ENCODE peak calls at places on chromosomes 12 and 14, in eight cellular contexts. F, X, K, Z, H, L, O and C are unnamed samples.

GRCh38 chr12:89470741-89471504 is 53.7 kb downstream of the GALNT4 start:
- DNase-seq in Z (peak), F (no peak), X (no peak), O (no peak), L (no peak), K (peak), H (no peak), C (no peak)

GRCh38 chr14:68633131-68633991 is 159.5 kb downstream of the ZFP36L1 start:
- DNase-seq in K (no peak), F (no peak), X (no peak), H (peak), Z (no peak), L (no peak), O (peak), C (peak)

GRCh38 chr12:110176745-110177144 is 52.6 kb downstream of the IFT81 start:
- DNase-seq in K (no peak), F (no peak), O (no peak), L (no peak), Z (no peak), X (no peak), H (no peak), C (no peak)

GRCh38 chr12:68240079-68240478 is 13.3 kb downstream of the IL22 start:
- DNase-seq in Z (no peak), H (no peak), K (peak), O (no peak), F (no peak), L (no peak), X (no peak), C (no peak)

GRCh38 chr12:116599285-116600122 is 40.3 kb downstream of the MAP1LC3B2 start:
- DNase-seq in Z (peak), O (peak), L (peak), F (peak), K (peak), X (peak), H (peak), C (peak)

GRCh38 chr14:72129283-72129682 is 197.1 kb downstream of the RGS6 start:
- DNase-seq in O (no peak), Z (no peak), L (no peak), F (no peak), X (peak), H (no peak), K (no peak), C (no peak)

GRCh38 chr14:22106700-22107697 is 433.4 kb upstream of the OR4E1 start:
- DNase-seq in F (no peak), Z (no peak), O (no peak), L (no peak), K (no peak), H (no peak), X (no peak), C (no peak)

GRCh38 chr14:75334191-75335051 is 55.8 kb downstream of the FOS start:
- DNase-seq in K (no peak), H (peak), X (peak), F (no peak), O (peak), Z (no peak), L (peak), C (no peak)

GRCh38 chr14:101328412-101329149 is 232.7 kb upstream of the DIO3 start:
- DNase-seq in L (no peak), O (no peak), X (no peak), H (no peak), F (no peak), K (no peak), Z (no peak), C (peak)

GRCh38 chr14:101235042-101235871 is 326.0 kb upstream of the DIO3 start:
- DNase-seq in L (peak), F (no peak), H (peak), X (peak), K (peak), O (peak), Z (peak), C (no peak)

GRCh38 chr12:57111046-57111698 is at the start of gene STAT6:
- DNase-seq in Z (peak), H (peak), L (peak), F (peak), X (peak), O (peak), K (peak), C (peak)
- TF ChIP-seq EP300 in Z (no peak), H (no peak), L (no peak), F (no peak), X (no peak), O (no peak), K (peak), C (no peak)

GRCh38 chr12:53004582-53004981 is 1.7 kb upstream of the EIF4B start:
- DNase-seq in X (no peak), K (no peak), O (no peak), L (no peak), F (no peak), H (no peak), Z (no peak), C (no peak)

GRCh38 chr12:53005986-53006809 is at the start of gene EIF4B:
- DNase-seq in L (peak), Z (peak), F (peak), H (peak), K (peak), O (peak), X (peak), C (peak)

GRCh38 chr12:53004178-53004577 is 2.1 kb upstream of the EIF4B start:
- DNase-seq in Z (no peak), L (no peak), X (no peak), K (no peak), H (no peak), F (no peak), O (no peak), C (no peak)

GRCh38 chr12:53005215-53005985 is 856 bp upstream of the EIF4B start:
- DNase-seq in O (peak), L (peak), X (no peak), Z (no peak), H (peak), K (no peak), F (peak), C (no peak)

GRCh38 chr12:53006810-53007742 is 820 bp downstream of the EIF4B start:
- DNase-seq in X (peak), F (peak), K (peak), Z (peak), L (peak), H (peak), O (peak), C (no peak)
- TF ChIP-seq POLR2A in X (no peak), F (no peak), K (peak), Z (peak), L (no peak), H (no peak), O (no peak), C (no peak)

GRCh38 chr14:58718226-58718625 is 80.5 kb downstream of the DACT1 start:
- DNase-seq in L (no peak), F (no peak), X (no peak), O (no peak), K (no peak), Z (no peak), H (no peak), C (no peak)

GRCh38 chr14:58716706-58717105 is 78.9 kb downstream of the DACT1 start:
- DNase-seq in X (no peak), L (no peak), O (no peak), Z (no peak), K (no peak), H (no peak), F (no peak), C (no peak)

GRCh38 chr14:58717821-58718220 is 80.1 kb downstream of the DACT1 start:
- DNase-seq in L (no peak), K (no peak), Z (no peak), O (no peak), H (no peak), F (no peak), X (no peak), C (no peak)

GRCh38 chr14:58713677-58714076 is 75.9 kb downstream of the DACT1 start:
- DNase-seq in Z (no peak), F (no peak), L (no peak), K (no peak), X (no peak), H (no peak), O (no peak), C (no peak)

GRCh38 chr14:58717211-58717610 is 79.4 kb downstream of the DACT1 start:
- DNase-seq in K (no peak), F (no peak), H (no peak), O (no peak), L (no peak), Z (no peak), X (no peak), C (no peak)
- TF ChIP-seq EP300 in K (no peak), F (no peak), H (no peak), O (no peak), L (no peak), Z (no peak), X (no peak), C (no peak)

GRCh38 chr12:124994435-124994975 is 1.1 kb downstream of the BRI3BP start:
- DNase-seq in O (no peak), H (no peak), F (no peak), L (no peak), X (peak), K (peak), Z (no peak), C (no peak)
- TF ChIP-seq POLR2A in O (no peak), H (no peak), F (no peak), L (no peak), X (no peak), K (no peak), Z (no peak), C (no peak)

DNA sequence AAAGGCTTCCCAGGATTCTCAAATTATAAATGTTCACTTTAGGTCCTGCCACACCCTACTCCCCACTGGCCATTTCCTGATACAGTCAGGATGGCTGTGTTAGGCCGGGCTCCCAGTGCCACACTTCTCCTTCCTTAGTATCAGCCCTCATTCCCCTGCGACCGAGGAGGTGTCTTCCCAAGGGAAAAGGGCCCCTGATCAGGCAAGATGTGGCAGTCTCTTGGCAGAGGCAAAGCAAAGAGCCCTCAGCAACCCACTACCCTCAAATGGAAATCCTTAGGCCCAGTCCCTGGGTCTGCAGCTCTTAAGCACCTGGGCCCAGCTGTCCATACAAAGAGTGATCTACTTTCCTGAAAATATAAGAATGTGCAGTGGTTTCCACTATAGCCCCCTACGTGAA is 96.5 kb upstream of the VASH1 start:
- DNase-seq in Z (no peak), O (no peak), H (no peak), F (no peak), X (no peak), L (no peak), K (no peak), C (peak)
- TF ChIP-seq EP300 in Z (no peak), O (no peak), H (no peak), F (no peak), X (no peak), L (no peak), K (no peak), C (no peak)

GRCh38 chr14:93960108-93960475 is 16.3 kb downstream of the ASB2 start:
- DNase-seq in O (no peak), H (no peak), F (no peak), L (no peak), K (no peak), Z (no peak), X (no peak), C (no peak)

GRCh38 chr14:93960774-93961438 is 15.5 kb downstream of the ASB2 start:
- DNase-seq in Z (no peak), X (no peak), F (no peak), H (no peak), K (no peak), L (no peak), O (no peak), C (no peak)

GRCh38 chr14:93957751-93958566 is 18.4 kb downstream of the ASB2 start:
- DNase-seq in K (no peak), H (no peak), Z (no peak), X (no peak), F (no peak), O (no peak), L (no peak), C (no peak)

GRCh38 chr14:93958567-93959238 is 17.7 kb downstream of the ASB2 start:
- DNase-seq in K (no peak), H (no peak), O (no peak), Z (no peak), X (no peak), F (no peak), L (no peak), C (no peak)

DNA sequence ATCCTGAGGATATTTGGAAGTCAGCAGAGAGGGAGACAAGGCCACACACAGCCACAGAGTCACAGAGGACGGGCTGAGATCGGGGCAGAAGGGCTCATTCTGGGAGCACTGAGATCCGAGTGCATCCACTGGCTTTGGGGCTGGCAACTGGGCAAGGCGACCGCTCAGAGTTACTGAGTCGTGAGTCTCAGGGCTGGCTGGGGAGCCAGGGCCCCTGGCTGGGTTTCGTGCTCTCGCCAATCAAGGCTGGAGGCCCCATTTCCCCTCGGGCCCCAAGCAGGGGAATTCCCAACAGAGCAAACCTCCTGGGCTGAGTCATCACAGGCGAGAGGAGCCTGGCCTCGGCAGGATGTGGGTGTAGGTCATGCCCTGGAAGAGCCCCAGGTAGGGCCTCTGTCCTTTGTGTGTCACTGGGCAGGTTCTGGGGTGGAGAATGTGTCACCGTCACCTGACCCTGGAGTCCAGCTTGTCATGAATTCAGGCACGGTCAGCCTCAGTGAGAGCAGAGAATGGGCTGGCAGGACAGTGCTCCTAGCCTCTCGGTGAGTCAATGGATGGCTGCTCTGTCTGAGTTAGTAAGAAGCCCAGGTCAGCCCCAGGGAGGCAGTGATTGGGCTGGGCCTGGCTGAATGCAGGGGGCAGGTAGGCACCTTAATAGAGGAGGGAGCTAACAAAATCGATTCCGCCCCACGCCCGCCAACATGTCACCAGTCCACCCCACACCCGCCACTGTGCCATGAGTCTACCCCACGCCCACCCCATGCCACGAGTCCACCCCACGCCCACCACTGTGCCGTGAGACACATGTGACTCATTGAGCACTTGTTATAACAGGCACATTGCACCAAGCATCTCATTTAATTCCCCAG is 16.9 kb downstream of the ASB2 start:
- DNase-seq in L (no peak), X (peak), O (no peak), F (no peak), K (peak), Z (peak), H (no peak), C (no peak)
- TF ChIP-seq POLR2A in L (no peak), X (no peak), O (no peak), F (no peak), K (no peak), Z (no peak), H (no peak), C (no peak)

GRCh38 chr12:65685514-65685913 is 138.8 kb upstream of the HMGA2 start:
- DNase-seq in F (no peak), Z (no peak), H (no peak), O (no peak), X (no peak), K (peak), L (no peak), C (no peak)
- TF ChIP-seq EP300 in F (no peak), Z (no peak), H (no peak), O (no peak), X (no peak), K (no peak), L (no peak), C (no peak)

GRCh38 chr14:51451561-51451960 is 200.1 kb upstream of the FRMD6 start:
- DNase-seq in Z (no peak), F (no peak), X (no peak), K (no peak), L (no peak), H (no peak), O (no peak), C (peak)
- TF ChIP-seq POLR2A in Z (no peak), F (no peak), X (no peak), K (no peak), L (no peak), H (no peak), O (no peak), C (no peak)

DNA sequence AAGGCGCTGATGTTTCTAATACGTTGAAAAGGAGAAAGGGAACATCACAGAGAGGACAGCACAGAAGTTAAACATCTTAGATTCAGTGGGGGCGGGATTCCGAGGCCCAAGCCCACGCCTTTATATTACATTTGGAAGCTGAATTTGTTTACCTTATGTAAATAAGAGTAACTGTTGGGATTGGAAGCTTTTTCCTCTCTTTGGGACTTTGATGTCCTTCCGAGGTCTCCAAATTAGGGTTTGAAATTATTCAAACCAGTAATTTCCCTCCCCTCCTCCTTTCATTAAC is 6.4 kb downstream of the FOXA1 start:
- DNase-seq in K (no peak), L (no peak), F (no peak), X (no peak), O (no peak), Z (no peak), H (no peak), C (no peak)
- TF ChIP-seq EP300 in K (no peak), L (no peak), F (no peak), X (no peak), O (no peak), Z (no peak), H (no peak), C (no peak)

GRCh38 chr14:89125216-89125615 is 291.8 kb downstream of the FOXN3 start:
- DNase-seq in K (no peak), Z (no peak), L (no peak), F (no peak), H (no peak), X (no peak), O (no peak), C (no peak)
- TF ChIP-seq POLR2A in K (no peak), Z (no peak), L (no peak), F (no peak), H (no peak), X (no peak), O (no peak), C (no peak)